ENCODE peak calls at places on chromosomes 4 and X, in four cellular contexts. Q is H1, I is mesendoderm, P is H9. G is an unnamed sample.

GRCh38 chrX:125203379-125203736 is 116.3 kb upstream of the TEX13C start:
- DNase-seq in Q (peak), I (peak), P (no peak), G (no peak)

GRCh38 chr4:112514449-112515277 is 1.3 kb downstream of the NEUROG2 start:
- DNase-seq in Q (peak), I (peak), P (peak), G (no peak)

GRCh38 chr4:24112466-24112865 is 222.6 kb upstream of the PPARGC1A start:
- DNase-seq in Q (no peak), I (no peak), P (no peak), G (peak)

GRCh38 chr4:70737409-70737808 is 15.6 kb downstream of the RUFY3 start:
- DNase-seq in Q (no peak), I (no peak), P (no peak), G (no peak)

GRCh38 chr4:151197258-151197657 is 79.7 kb upstream of the PRSS48 start:
- DNase-seq in Q (no peak), I (no peak), P (no peak), G (no peak)

GRCh38 chrX:153726286-153727107 is 1.8 kb downstream of the ABCD1 start:
- DNase-seq in Q (peak), I (peak), P (peak), G (peak)

GRCh38 chr4:8261851-8262535 is 7.6 kb upstream of the HTRA3 start:
- DNase-seq in Q (no peak), I (no peak), P (no peak), G (peak)

GRCh38 chr4:88242144-88242543 is 42.2 kb downstream of the PPM1K start:
- DNase-seq in Q (peak), I (no peak), P (no peak), G (no peak)

GRCh38 chrX:120781416-120781815 is 94.2 kb downstream of the CT47B1 start:
- DNase-seq in Q (no peak), I (no peak), P (no peak), G (no peak)

GRCh38 chr4:13656569-13656988 is 29.1 kb upstream of the BOD1L1 start:
- DNase-seq in Q (peak), I (peak), P (peak), G (peak)

GRCh38 chr4:151218343-151218742 is 58.6 kb upstream of the PRSS48 start:
- DNase-seq in Q (no peak), I (peak), P (no peak), G (peak)

GRCh38 chr4:98386-98785 is 25.9 kb upstream of the ZNF718 start:
- DNase-seq in Q (no peak), I (no peak), P (no peak), G (no peak)

GRCh38 chr4:69907151-69907550 is 23.7 kb upstream of the CSN1S1 start:
- DNase-seq in Q (no peak), I (no peak), P (no peak), G (peak)

GRCh38 chrX:12360991-12361598 is 222.8 kb downstream of the FRMPD4 start:
- DNase-seq in Q (no peak), I (no peak), P (no peak), G (peak)

GRCh38 chr4:95415346-95415771 is 133.4 kb downstream of the UNC5C start:
- DNase-seq in Q (no peak), I (no peak), P (no peak), G (peak)

GRCh38 chrX:14927391-14927790 is 54.2 kb downstream of the MOSPD2 start:
- DNase-seq in Q (no peak), I (no peak), P (no peak), G (peak)

GRCh38 chr4:169249214-169249973 is 21.4 kb downstream of the SH3RF1 start:
- DNase-seq in Q (no peak), I (no peak), P (no peak), G (peak)

GRCh38 chr4:1792832-1793495 is at the start of gene FGFR3:
- DNase-seq in Q (peak), I (peak), P (peak), G (no peak)

GRCh38 chrX:107748490-107748889 is 27.1 kb downstream of the TSC22D3 start:
- DNase-seq in Q (no peak), I (no peak), P (no peak), G (no peak)

GRCh38 chr4:171588146-171588545 is 225.1 kb upstream of the GALNTL6 start:
- DNase-seq in Q (no peak), I (no peak), P (no peak), G (no peak)

GRCh38 chrX:39905475-39905889 is 192.3 kb downstream of the BCOR start:
- DNase-seq in Q (no peak), I (no peak), P (no peak), G (peak)

GRCh38 chrX:103656623-103657022 is 27.8 kb downstream of the TCEAL1 start:
- DNase-seq in Q (no peak), I (no peak), P (no peak), G (peak)

GRCh38 chr4:128450326-128451120 is 162.9 kb upstream of the PGRMC2 start:
- DNase-seq in Q (no peak), I (no peak), P (no peak), G (peak)

GRCh38 chr4:8913121-8913857 is 41.6 kb upstream of the HMX1 start:
- DNase-seq in Q (peak), I (no peak), P (no peak), G (no peak)

GRCh38 chrX:104041003-104041402 is 1.2 kb downstream of the H2BW2 start:
- DNase-seq in Q (no peak), I (no peak), P (no peak), G (no peak)

GRCh38 chr4:108702960-108703359 is 52.6 kb downstream of the OSTC start:
- DNase-seq in Q (no peak), I (no peak), P (no peak), G (no peak)

GRCh38 chrX:2452317-2452784 is 48.4 kb downstream of the DHRSX start:
- DNase-seq in Q (no peak), I (no peak), P (no peak), G (no peak)

GRCh38 chrX:2451456-2452316 is 49.1 kb downstream of the DHRSX start:
- DNase-seq in Q (peak), I (peak), P (peak), G (peak)

GRCh38 chrX:2452799-2453198 is 48.0 kb downstream of the DHRSX start:
- DNase-seq in Q (no peak), I (no peak), P (no peak), G (no peak)

GRCh38 chrX:2449135-2449886 is 51.5 kb downstream of the DHRSX start:
- DNase-seq in Q (no peak), I (no peak), P (no peak), G (no peak)

DNA sequence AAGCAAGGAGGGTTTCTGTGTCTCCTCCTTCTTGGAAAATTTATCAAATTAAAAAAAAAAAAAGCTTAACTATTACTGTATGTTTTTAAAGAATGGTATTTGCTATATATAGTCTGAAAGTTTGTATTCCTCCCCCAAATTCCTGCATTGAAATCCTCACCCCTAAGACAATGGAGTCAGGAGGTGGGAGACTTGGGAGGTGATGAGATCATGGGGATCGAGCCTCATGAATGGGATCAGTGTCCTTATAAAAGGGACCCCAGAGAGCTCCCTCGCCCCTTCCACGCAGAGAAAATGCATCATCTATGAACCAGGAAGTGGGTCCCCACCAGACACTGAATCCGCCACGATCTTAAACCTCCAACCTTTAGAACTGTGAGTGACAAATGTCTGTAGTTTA is 50.1 kb downstream of the DHRSX start:
- DNase-seq in Q (no peak), I (peak), P (no peak), G (no peak)
- H3K56ac ChIP-seq in Q (no peak), I (peak), P (no peak), G (no peak)

DNA sequence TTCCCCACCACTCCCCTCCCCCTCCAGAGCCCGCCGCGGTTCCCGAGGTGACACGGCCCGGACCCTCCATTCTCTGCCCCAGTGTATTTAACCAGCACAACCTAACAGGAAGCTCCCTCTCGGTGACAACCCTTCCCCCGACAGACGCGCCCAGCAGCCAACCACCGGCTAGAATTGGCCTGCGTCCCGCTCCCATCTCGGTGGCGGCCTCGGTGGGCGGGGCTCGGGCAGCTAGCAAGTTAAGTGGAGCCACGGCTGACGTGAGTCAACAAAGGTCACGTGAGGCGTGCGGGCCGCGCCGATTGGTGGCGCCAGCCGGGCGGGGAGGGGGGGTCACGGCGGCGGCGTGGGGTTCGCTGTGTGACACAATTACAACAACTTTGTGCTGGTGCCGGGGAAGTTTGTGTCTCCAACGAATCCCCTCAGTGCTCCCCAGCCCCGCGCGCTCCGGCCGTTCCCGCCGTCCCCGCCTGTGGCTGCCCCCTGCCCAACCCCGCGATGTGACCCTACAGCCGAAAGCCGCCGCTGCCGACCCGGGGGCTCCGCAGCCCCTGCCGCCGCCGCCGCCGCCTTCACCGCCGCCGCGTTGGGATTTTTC is at the start of gene KDM6A:
- DNase-seq in Q (peak), I (peak), P (peak), G (peak)
- H3K56ac ChIP-seq in Q (peak), I (peak), P (no peak), G (peak)

DNA sequence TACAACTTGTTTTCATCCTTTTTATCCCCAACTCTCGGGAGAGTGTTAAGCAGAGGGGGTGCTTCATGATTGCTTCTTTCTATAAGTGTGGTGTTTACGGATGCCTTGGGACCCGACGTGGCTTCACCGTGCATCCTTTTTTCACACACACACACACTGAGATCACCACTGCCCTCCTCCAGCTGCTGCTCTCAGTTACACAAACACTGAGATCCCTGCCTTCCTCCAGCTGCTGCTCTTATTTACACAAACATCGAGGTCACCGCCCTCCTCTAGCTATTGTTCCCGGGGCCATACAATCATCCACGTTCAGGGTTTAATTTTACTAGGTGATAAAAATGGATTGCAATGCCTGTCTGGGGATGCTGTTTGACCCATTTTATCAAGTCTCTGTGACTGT is 155.4 kb upstream of the FAM9B start:
- DNase-seq in Q (no peak), I (no peak), P (no peak), G (no peak)
- H3K56ac ChIP-seq in Q (no peak), I (no peak), P (no peak), G (no peak)

GRCh38 chr4:86220137-86220536 is 139.7 kb downstream of the MAPK10 start:
- DNase-seq in Q (no peak), I (no peak), P (no peak), G (peak)

GRCh38 chr4:86218721-86219481 is 141.0 kb downstream of the MAPK10 start:
- DNase-seq in Q (no peak), I (no peak), P (no peak), G (peak)

GRCh38 chr4:86221076-86221475 is 138.8 kb downstream of the MAPK10 start:
- DNase-seq in Q (no peak), I (no peak), P (no peak), G (no peak)

GRCh38 chr4:86223472-86223871 is 136.4 kb downstream of the MAPK10 start:
- DNase-seq in Q (peak), I (peak), P (peak), G (peak)
- H3K56ac ChIP-seq in Q (no peak), I (no peak), P (no peak), G (no peak)

G was measured in IMR-90.